ENCODE peak calls at places on chromosome 16, in ten cellular contexts. K is upper lobe of right lung; U is M059J; V is Kasumi-1; T is GM10248; Q is omental fat pad; D is body of pancreas; P is stimulated activated CD8-positive, alpha-beta memory T cell treated with anti-CD3 and anti-CD28 coated beads, Interleukin-4, amount 100 ng/mL, for 48 hours; J is tibial artery; L is left colon. E is an unnamed sample.

GRCh38 chr16:73147958-73148357 is 100.0 kb upstream of the ZFHX3 start:
- DNase-seq in K (no peak), U (no peak), V (no peak), T (no peak), Q (no peak), D (no peak), P (no peak), J (no peak), L (no peak), E (no peak)

GRCh38 chr16:49441366-49441780 is 67.8 kb downstream of the C16orf78 start:
- DNase-seq in K (no peak), U (no peak), V (no peak), T (peak), Q (no peak), D (peak), P (peak), J (no peak), L (peak), E (peak)

GRCh38 chr16:87628940-87629339 is 26.6 kb downstream of the JPH3 start:
- DNase-seq in K (no peak), U (peak), V (peak), T (no peak), Q (no peak), D (no peak), P (no peak), J (no peak), L (no peak), E (peak)

GRCh38 chr16:19265531-19265930 is 20.0 kb upstream of the CLEC19A start:
- DNase-seq in K (no peak), U (no peak), V (no peak), T (no peak), Q (no peak), D (no peak), P (no peak), J (no peak), L (no peak), E (no peak)

GRCh38 chr16:49698416-49698815 is 157.5 kb downstream of the ZNF423 start:
- DNase-seq in K (no peak), U (no peak), V (no peak), T (no peak), Q (no peak), D (no peak), P (no peak), J (peak), L (no peak), E (no peak)

GRCh38 chr16:11914759-11915643 is 755 bp downstream of the GSPT1 start:
- DNase-seq in K (peak), U (peak), V (no peak), T (peak), Q (no peak), D (peak), P (peak), J (peak), L (peak), E (peak)

GRCh38 chr16:89446136-89446974 is 44.0 kb downstream of the ANKRD11 start:
- DNase-seq in K (peak), U (no peak), V (no peak), T (no peak), Q (no peak), D (no peak), P (peak), J (no peak), L (no peak), E (no peak)

GRCh38 chr16:59783191-59783590 is 1049.1 kb upstream of the GOT2 start:
- DNase-seq in K (no peak), U (peak), V (no peak), T (no peak), Q (no peak), D (no peak), P (no peak), J (no peak), L (no peak), E (no peak)

GRCh38 chr16:11105038-11105903 is 150.7 kb downstream of the SOCS1 start:
- DNase-seq in K (no peak), U (peak), V (peak), T (peak), Q (no peak), D (no peak), P (peak), J (peak), L (no peak), E (peak)

GRCh38 chr16:85136213-85136704 is 24.0 kb upstream of the CIBAR2 start:
- DNase-seq in K (peak), U (peak), V (peak), T (peak), Q (no peak), D (peak), P (no peak), J (peak), L (peak), E (peak)

GRCh38 chr16:84600343-84601229 is 17.3 kb downstream of the COTL1 start:
- DNase-seq in K (no peak), U (no peak), V (peak), T (peak), Q (no peak), D (no peak), P (peak), J (no peak), L (no peak), E (peak)

E was measured in GM12865.